ENCODE peak calls at places on chromosomes 13 and 19, in five cellular contexts. M, S, L, B and X are unnamed samples.

GRCh38 chr13:97224544-97225324 is 2.6 kb downstream of the MBNL2 start:
- DNase-seq in M (peak; percentile 66), S (no peak), L (no peak), B (no peak), X (no peak)

GRCh38 chr19:58380037-58380735 is 644 bp downstream of the ZNF837 start:
- DNase-seq in M (peak; percentile 83), S (no peak), L (no peak), B (no peak), X (no peak)

GRCh38 chr13:24709186-24709913 is 29.1 kb downstream of the ATP12A start:
- DNase-seq in M (no peak), S (no peak), L (no peak), B (no peak), X (no peak)

GRCh38 chr13:46552302-46552680 is 679 bp upstream of the LRCH1 start:
- DNase-seq in M (no peak), S (no peak), L (no peak), B (no peak), X (no peak)

GRCh38 chr13:97627566-97627965 is 193.6 kb downstream of the RAP2A start:
- DNase-seq in M (peak; percentile 50), S (no peak), L (no peak), B (peak; percentile 10), X (no peak)

GRCh38 chr19:3028305-3029069 is 593 bp downstream of the TLE2 start:
- DNase-seq in M (no peak), S (no peak), L (no peak), B (no peak), X (no peak)

GRCh38 chr13:50521750-50522149 is 321.7 kb downstream of the DLEU7 start:
- DNase-seq in M (peak; percentile 39), S (no peak), L (no peak), B (no peak), X (no peak)

GRCh38 chr19:6772028-6772865 is at the start of gene VAV1:
- DNase-seq in M (no peak), S (peak; percentile 64), L (no peak), B (peak; percentile 88), X (no peak)

GRCh38 chr13:107669356-107669755 is 546.0 kb downstream of the LIG4 start:
- DNase-seq in M (no peak), S (no peak), L (no peak), B (no peak), X (no peak)

GRCh38 chr13:111595276-111595675 is 274.8 kb downstream of the TEX29 start:
- DNase-seq in M (no peak), S (no peak), L (no peak), B (no peak), X (no peak)

GRCh38 chr13:65508745-65509144 is 1721.4 kb downstream of the PCDH9 start:
- DNase-seq in M (no peak), S (no peak), L (no peak), B (no peak), X (no peak)

GRCh38 chr13:105462981-105463380 is 1072.5 kb downstream of the EFNB2 start:
- DNase-seq in M (no peak), S (no peak), L (no peak), B (no peak), X (no peak)

GRCh38 chr19:16603090-16603489 is 24.9 kb downstream of the MED26 start:
- DNase-seq in M (no peak), S (no peak), L (no peak), B (no peak), X (no peak)

GRCh38 chr13:102091231-102091630 is 310.6 kb downstream of the FGF14 start:
- DNase-seq in M (no peak), S (no peak), L (peak; percentile 73), B (no peak), X (peak; percentile 4)

GRCh38 chr19:10184636-10185035 is 10.1 kb downstream of the DNMT1 start:
- DNase-seq in M (no peak), S (no peak), L (no peak), B (no peak), X (no peak)

GRCh38 chr13:110644892-110645521 is 29.7 kb downstream of the NAXD start:
- DNase-seq in M (no peak), S (no peak), L (peak; percentile 87), B (no peak), X (no peak)

GRCh38 chr13:34425307-34425949 is 516.6 kb upstream of the NBEA start:
- DNase-seq in M (no peak), S (no peak), L (no peak), B (no peak), X (no peak)

GRCh38 chr19:47107201-47107952 is 6.2 kb downstream of the ZC3H4 start:
- DNase-seq in M (peak; percentile 93), S (no peak), L (no peak), B (no peak), X (no peak)

GRCh38 chr19:55479451-55480230 is 3.2 kb downstream of the ZNF628 start:
- DNase-seq in M (no peak), S (no peak), L (no peak), B (no peak), X (no peak)

GRCh38 chr13:108618233-108618632 is 11.2 kb upstream of the MYO16 start:
- DNase-seq in M (no peak), S (no peak), L (no peak), B (no peak), X (no peak)

GRCh38 chr13:46633416-46633815 is 80.4 kb downstream of the LRCH1 start:
- DNase-seq in M (peak; percentile 12), S (no peak), L (no peak), B (no peak), X (no peak)

GRCh38 chr19:588093-588742 is 1.5 kb upstream of the HCN2 start:
- DNase-seq in M (peak; percentile 57), S (no peak), L (peak; percentile 61), B (peak; percentile 44), X (peak; percentile 69)

DNA sequence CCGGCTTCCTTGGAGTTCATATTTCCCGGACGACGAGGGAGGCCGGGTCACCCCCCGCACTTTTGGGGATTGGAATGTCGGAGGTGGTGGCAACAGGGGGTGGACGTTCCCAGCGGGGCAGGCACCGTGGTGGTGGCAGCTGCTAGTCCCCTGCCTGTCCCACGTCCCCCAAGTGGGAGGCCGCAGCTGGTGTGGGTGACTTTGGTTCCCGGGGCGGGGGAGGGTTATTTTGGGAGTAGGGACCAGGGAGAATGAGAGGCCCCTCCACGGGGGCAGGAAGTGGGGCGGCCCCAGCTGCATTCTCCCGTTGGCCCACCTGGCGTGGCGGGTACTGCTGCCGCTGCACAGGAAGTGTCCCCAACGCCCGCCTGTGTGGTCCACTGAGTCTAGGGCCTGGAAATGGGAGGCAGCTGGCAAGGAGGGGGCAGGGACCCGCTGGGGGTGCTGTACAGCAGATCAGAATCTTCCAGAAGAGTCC is 11.1 kb upstream of the PLIN3 start:
- DNase-seq in M (no peak), S (no peak), L (no peak), B (no peak), X (no peak)
- TF ChIP-seq SP1 in M (no peak), S (no peak), L (no peak), B (no peak), X (no peak)

GRCh38 chr13:26658491-26658890 is 101.0 kb downstream of the WASF3 start:
- DNase-seq in M (no peak), S (no peak), L (no peak), B (no peak), X (no peak)

GRCh38 chr13:26653842-26654241 is 96.4 kb downstream of the WASF3 start:
- DNase-seq in M (no peak), S (no peak), L (no peak), B (no peak), X (no peak)

GRCh38 chr13:26651234-26651633 is 93.8 kb downstream of the WASF3 start:
- DNase-seq in M (no peak), S (no peak), L (no peak), B (no peak), X (no peak)

GRCh38 chr13:26656919-26657318 is 99.4 kb downstream of the WASF3 start:
- DNase-seq in M (peak; percentile 24), S (no peak), L (no peak), B (no peak), X (no peak)

GRCh38 chr13:26653310-26653709 is 95.8 kb downstream of the WASF3 start:
- DNase-seq in M (no peak), S (no peak), L (no peak), B (no peak), X (no peak)
- TF ChIP-seq SIN3A in M (no peak), S (no peak), L (no peak), B (no peak), X (no peak)

GRCh38 chr13:79295906-79296564 is 110.0 kb downstream of the RBM26 start:
- DNase-seq in M (no peak), S (no peak), L (no peak), B (no peak), X (no peak)
- TF ChIP-seq SP1 in M (no peak), S (no peak), L (no peak), B (no peak), X (no peak)

DNA sequence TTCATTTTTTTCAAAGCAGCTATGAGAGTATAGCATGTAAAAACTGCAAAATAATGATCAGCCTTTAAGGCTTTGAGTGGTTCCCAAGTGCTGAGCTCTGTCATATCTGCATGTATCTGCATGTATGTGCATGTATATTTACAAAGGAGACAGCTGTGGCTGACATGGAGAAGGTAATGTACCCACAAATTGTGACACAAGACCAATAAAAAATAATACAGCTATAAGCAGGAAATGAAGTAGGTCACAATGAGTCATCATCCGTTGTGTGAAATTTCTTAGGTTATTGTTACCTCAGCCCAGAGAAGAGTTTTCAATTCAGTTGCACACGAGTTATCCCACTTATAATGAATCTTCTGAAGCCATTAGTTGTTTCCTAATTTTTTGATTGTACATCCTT is 60.9 kb upstream of the MED4 start:
- DNase-seq in M (no peak), S (peak; percentile 24), L (no peak), B (no peak), X (peak; percentile 38)
- TF ChIP-seq SIN3A in M (no peak), S (no peak), L (no peak), B (no peak), X (no peak)

DNA sequence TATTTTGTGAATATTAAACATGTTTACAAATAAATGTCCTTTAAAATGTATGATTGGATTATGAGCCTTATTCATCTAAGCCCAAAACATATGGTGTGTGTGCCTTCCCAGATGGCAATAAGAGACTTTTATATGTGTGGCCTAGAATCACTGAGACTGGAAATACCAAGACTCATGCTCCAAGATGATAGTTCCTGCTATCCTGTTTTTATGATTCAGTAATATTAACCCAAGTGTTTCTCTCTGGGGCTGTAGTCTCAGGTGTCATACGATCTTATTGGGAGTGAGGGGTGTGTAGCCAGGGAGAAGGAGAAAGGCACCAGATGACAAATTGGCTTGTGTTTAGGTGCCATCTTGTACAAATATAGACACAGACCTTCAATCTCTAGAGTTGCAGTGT is 86.8 kb downstream of the TNFRSF19 start:
- DNase-seq in M (no peak), S (no peak), L (no peak), B (no peak), X (no peak)
- TF ChIP-seq SP1 in M (no peak), S (no peak), L (no peak), B (no peak), X (no peak)

GRCh38 chr13:30446122-30446500 is 19.6 kb downstream of the HMGB1 start:
- DNase-seq in M (no peak), S (no peak), L (no peak), B (no peak), X (no peak)

GRCh38 chr13:30448441-30448840 is 17.3 kb downstream of the HMGB1 start:
- DNase-seq in M (no peak), S (no peak), L (no peak), B (no peak), X (no peak)

GRCh38 chr13:30441304-30441703 is 19.0 kb downstream of the UBE2L5 start:
- DNase-seq in M (no peak), S (no peak), L (no peak), B (no peak), X (no peak)

GRCh38 chr13:30442854-30443379 is 20.6 kb downstream of the UBE2L5 start:
- DNase-seq in M (no peak), S (peak; percentile 78), L (no peak), B (no peak), X (no peak)

GRCh38 chr13:30443957-30444404 is 21.7 kb downstream of the UBE2L5 start:
- DNase-seq in M (no peak), S (no peak), L (no peak), B (no peak), X (no peak)
- TF ChIP-seq SIN3A in M (no peak), S (no peak), L (no peak), B (no peak), X (no peak)